ENCODE peak calls at places on chromosomes 1 and 21, in ten cellular contexts. G is IMR-90; X is CD8-positive, alpha-beta T cell; C is Peyer's patch; B is tibial artery; I is cardiac muscle cell; D is stomach; Y is fibroblast of lung; F is left ventricle myocardium inferior; N is lung. L is an unnamed sample. For H3K4me1, the result is how much of the 10 kb centered on the place peaks cover.

GRCh38 chr1:3105167-3105863 is 36.3 kb downstream of the PRDM16 start:
- DNase-seq in G (no peak), X (no peak), C (no peak), B (no peak), I (peak), D (no peak), Y (no peak), F (no peak), N (no peak), L (peak)

GRCh38 chr21:45421071-45421845 is 16.3 kb downstream of the COL18A1 start:
- DNase-seq in G (no peak), X (no peak), C (no peak), B (no peak), I (peak), D (peak), Y (no peak), F (peak), N (peak), L (no peak)

GRCh38 chr1:111463029-111463683 is 10.6 kb upstream of the C1orf162 start:
- DNase-seq in G (peak), X (no peak), C (no peak), B (no peak), I (no peak), D (no peak), Y (peak), F (no peak), N (no peak), L (no peak)

GRCh38 chr1:112618114-112618720 is 724 bp downstream of the ST7L start:
- DNase-seq in G (peak), X (peak), C (peak), B (no peak), I (no peak), D (no peak), Y (peak), F (no peak), N (no peak), L (no peak)

GRCh38 chr1:21639594-21640041 is 29.5 kb downstream of the RAP1GAP start:
- DNase-seq in G (no peak), X (no peak), C (no peak), B (no peak), I (no peak), D (peak), Y (no peak), F (no peak), N (no peak), L (no peak)

GRCh38 chr21:46624050-46624449 is 11.4 kb upstream of the PRMT2 start:
- DNase-seq in G (no peak), X (no peak), C (no peak), B (no peak), I (no peak), D (no peak), Y (no peak), F (no peak), N (no peak), L (no peak)

GRCh38 chr1:24321712-24322635 is 2.8 kb downstream of the GRHL3 start:
- DNase-seq in G (peak), X (peak), C (peak), B (peak), I (peak), D (peak), Y (peak), F (peak), N (peak), L (peak)

GRCh38 chr1:35656148-35656862 is 15.0 kb upstream of the PSMB2 start:
- DNase-seq in G (peak), X (no peak), C (no peak), B (no peak), I (no peak), D (no peak), Y (peak), F (no peak), N (no peak), L (no peak)

GRCh38 chr1:199734186-199734585 is 293.3 kb upstream of the NR5A2 start:
- DNase-seq in G (no peak), X (no peak), C (no peak), B (no peak), I (no peak), D (no peak), Y (no peak), F (no peak), N (no peak), L (no peak)

GRCh38 chr1:30655672-30656071 is 67.7 kb downstream of the MATN1 start:
- DNase-seq in G (no peak), X (no peak), C (no peak), B (no peak), I (no peak), D (no peak), Y (no peak), F (no peak), N (no peak), L (no peak)

GRCh38 chr1:212225416-212225815 is 59.8 kb upstream of the PPP2R5A start:
- DNase-seq in G (no peak), X (peak), C (no peak), B (no peak), I (no peak), D (no peak), Y (peak), F (no peak), N (no peak), L (no peak)

GRCh38 chr1:98119793-98120192 is 199.0 kb upstream of the DPYD start:
- DNase-seq in G (peak), X (no peak), C (no peak), B (no peak), I (peak), D (peak), Y (peak), F (no peak), N (no peak), L (peak)

GRCh38 chr1:3323021-3323790 is 131.3 kb upstream of the ARHGEF16 start:
- DNase-seq in G (no peak), X (no peak), C (peak), B (no peak), I (no peak), D (peak), Y (no peak), F (peak), N (peak), L (peak)

GRCh38 chr1:218380125-218380977 is 35.2 kb downstream of the TGFB2 start:
- DNase-seq in G (peak), X (no peak), C (no peak), B (no peak), I (peak), D (peak), Y (peak), F (no peak), N (peak), L (peak)

GRCh38 chr1:43858324-43858723 is 75.3 kb upstream of the ARTN start:
- DNase-seq in G (peak), X (no peak), C (no peak), B (peak), I (peak), D (peak), Y (peak), F (no peak), N (peak), L (peak)

GRCh38 chr1:219324629-219325367 is 151.1 kb downstream of the LYPLAL1 start:
- DNase-seq in G (peak), X (no peak), C (no peak), B (no peak), I (no peak), D (no peak), Y (peak), F (no peak), N (no peak), L (no peak)

GRCh38 chr1:100606438-100606837 is 68.5 kb downstream of the GPR88 start:
- DNase-seq in G (peak), X (no peak), C (peak), B (peak), I (peak), D (peak), Y (peak), F (peak), N (no peak), L (no peak)

GRCh38 chr1:165344736-165345135 is 11.8 kb downstream of the LMX1A start:
- DNase-seq in G (no peak), X (no peak), C (no peak), B (no peak), I (no peak), D (no peak), Y (no peak), F (no peak), N (no peak), L (no peak)

GRCh38 chr1:31567956-31568570 is 8.3 kb upstream of the TINAGL1 start:
- DNase-seq in G (no peak), X (no peak), C (peak), B (peak), I (no peak), D (no peak), Y (no peak), F (no peak), N (no peak), L (no peak)

GRCh38 chr1:65229754-65230339 is 79.5 kb upstream of the DNAJC6 start:
- DNase-seq in G (no peak), X (no peak), C (no peak), B (no peak), I (no peak), D (no peak), Y (no peak), F (no peak), N (no peak), L (no peak)

GRCh38 chr1:46524843-46525242 is 26.6 kb downstream of the KNCN start:
- DNase-seq in G (no peak), X (no peak), C (no peak), B (no peak), I (no peak), D (no peak), Y (no peak), F (no peak), N (no peak), L (no peak)

GRCh38 chr1:18840145-18840544 is 19.3 kb downstream of the TAS1R2 start:
- DNase-seq in G (no peak), X (no peak), C (no peak), B (no peak), I (no peak), D (no peak), Y (no peak), F (no peak), N (no peak), L (no peak)

GRCh38 chr1:3909615-3910014 is 9.5 kb upstream of the C1orf174 start:
- DNase-seq in G (no peak), X (no peak), C (peak), B (no peak), I (no peak), D (no peak), Y (no peak), F (no peak), N (no peak), L (no peak)

GRCh38 chr1:216723274-216723780 is at the start of gene ESRRG:
- DNase-seq in G (peak), X (no peak), C (no peak), B (no peak), I (peak), D (peak), Y (no peak), F (peak), N (no peak), L (peak)

GRCh38 chr1:197907846-197908616 is 5.6 kb downstream of the C1orf53 start:
- DNase-seq in G (no peak), X (no peak), C (no peak), B (no peak), I (no peak), D (no peak), Y (no peak), F (no peak), N (no peak), L (no peak)

GRCh38 chr21:28479660-28480059 is 513.0 kb downstream of the LTN1 start:
- DNase-seq in G (no peak), X (no peak), C (no peak), B (no peak), I (no peak), D (no peak), Y (no peak), F (no peak), N (no peak), L (no peak)

GRCh38 chr1:77168358-77168757 is 50.9 kb downstream of the PIGK start:
- DNase-seq in G (peak), X (no peak), C (no peak), B (no peak), I (no peak), D (no peak), Y (peak), F (no peak), N (no peak), L (no peak)

GRCh38 chr1:101713760-101714159 is 283.0 kb downstream of the OLFM3 start:
- DNase-seq in G (no peak), X (no peak), C (no peak), B (no peak), I (no peak), D (no peak), Y (no peak), F (no peak), N (no peak), L (no peak)

GRCh38 chr1:6727535-6727934 is 25.9 kb upstream of the DNAJC11 start:
- DNase-seq in G (peak), X (peak), C (peak), B (peak), I (peak), D (peak), Y (peak), F (peak), N (peak), L (peak)

GRCh38 chr1:212004888-212005287 is 30.5 kb downstream of the INTS7 start:
- DNase-seq in G (no peak), X (no peak), C (no peak), B (no peak), I (no peak), D (no peak), Y (no peak), F (no peak), N (no peak), L (no peak)

GRCh38 chr1:50983403-50983802 is 13.4 kb downstream of the CDKN2C start:
- DNase-seq in G (no peak), X (no peak), C (no peak), B (no peak), I (no peak), D (no peak), Y (no peak), F (no peak), N (no peak), L (no peak)

GRCh38 chr1:43199093-43199726 is 27.1 kb downstream of the CFAP57 start:
- DNase-seq in G (no peak), X (no peak), C (no peak), B (no peak), I (no peak), D (no peak), Y (no peak), F (no peak), N (peak), L (no peak)

GRCh38 chr1:206705744-206706297 is 21.1 kb downstream of the MAPKAPK2 start:
- DNase-seq in G (no peak), X (no peak), C (no peak), B (no peak), I (no peak), D (no peak), Y (no peak), F (no peak), N (no peak), L (no peak)

GRCh38 chr1:222815367-222815765 is 527 bp downstream of the DISP1 start:
- DNase-seq in G (no peak), X (peak), C (peak), B (peak), I (peak), D (no peak), Y (no peak), F (no peak), N (no peak), L (no peak)

GRCh38 chr1:85048296-85049064 is at the start of gene MCOLN3:
- DNase-seq in G (no peak), X (peak), C (peak), B (peak), I (peak), D (peak), Y (no peak), F (peak), N (peak), L (peak)

GRCh38 chr1:48677306-48678287 is 99.1 kb downstream of the BEND5 start:
- DNase-seq in G (peak), X (peak), C (peak), B (peak), I (peak), D (peak), Y (peak), F (peak), N (peak), L (peak)

GRCh38 chr1:22342734-22343191 is 108.9 kb upstream of the ZBTB40 start:
- DNase-seq in G (no peak), X (no peak), C (no peak), B (no peak), I (no peak), D (no peak), Y (no peak), F (no peak), N (no peak), L (no peak)

GRCh38 chr1:58874757-58875755 is 91.2 kb upstream of the JUN start:
- DNase-seq in G (peak), X (no peak), C (no peak), B (peak), I (no peak), D (peak), Y (peak), F (peak), N (peak), L (peak)

GRCh38 chr1:94926365-94926914 is 470 bp downstream of the CNN3 start:
- DNase-seq in G (peak), X (no peak), C (peak), B (peak), I (peak), D (peak), Y (peak), F (peak), N (peak), L (peak)
- TF ChIP-seq CTCF in G (peak), X (no peak), C (no peak), B (peak), I (peak), D (peak), Y (peak), F (peak), N (peak), L (peak)

GRCh38 chr1:204075116-204075636 is 2.3 kb downstream of the SOX13 start:
- DNase-seq in G (no peak), X (no peak), C (peak), B (no peak), I (peak), D (peak), Y (peak), F (no peak), N (no peak), L (no peak)
- H3K4me3 ChIP-seq in G (peak), X (peak), C (peak), B (peak), I (peak), D (peak), Y (peak), F (peak), N (peak), L (peak)

DNA sequence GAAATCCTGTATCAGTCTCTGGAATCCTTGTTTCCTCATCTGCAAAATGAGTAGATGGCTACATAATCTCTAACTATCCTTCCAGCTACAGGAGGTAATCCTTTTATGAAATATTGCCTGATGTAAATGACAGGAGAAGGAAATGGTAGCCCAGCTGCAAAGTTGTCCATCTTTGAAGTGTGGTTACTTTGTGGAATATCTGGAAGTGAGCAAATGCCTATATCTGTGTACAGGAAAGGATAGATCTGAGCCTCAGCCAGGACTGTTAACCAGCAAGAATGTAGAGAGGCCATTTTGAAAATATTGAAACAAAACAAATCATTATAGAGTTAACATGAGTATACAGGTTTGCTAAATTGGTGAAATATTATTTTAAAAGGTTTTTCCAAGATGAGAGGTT is 74.8 kb upstream of the BMP8A start:
- DNase-seq in G (no peak), X (no peak), C (no peak), B (no peak), I (no peak), D (no peak), Y (no peak), F (no peak), N (no peak), L (no peak)
- H3K4me1 ChIP-seq in G (under half), X (under half), C (under half), B (half or more), I (under half), D (half or more), Y (under half), F (half or more), N (under half), L (under half)

GRCh38 chr1:115833806-115834205 is 7.1 kb downstream of the NHLH2 start:
- DNase-seq in G (no peak), X (no peak), C (no peak), B (no peak), I (no peak), D (no peak), Y (no peak), F (no peak), N (no peak), L (no peak)
- TF ChIP-seq CTCF in G (no peak), X (no peak), C (no peak), B (no peak), I (no peak), D (no peak), Y (no peak), F (no peak), N (no peak), L (no peak)

DNA sequence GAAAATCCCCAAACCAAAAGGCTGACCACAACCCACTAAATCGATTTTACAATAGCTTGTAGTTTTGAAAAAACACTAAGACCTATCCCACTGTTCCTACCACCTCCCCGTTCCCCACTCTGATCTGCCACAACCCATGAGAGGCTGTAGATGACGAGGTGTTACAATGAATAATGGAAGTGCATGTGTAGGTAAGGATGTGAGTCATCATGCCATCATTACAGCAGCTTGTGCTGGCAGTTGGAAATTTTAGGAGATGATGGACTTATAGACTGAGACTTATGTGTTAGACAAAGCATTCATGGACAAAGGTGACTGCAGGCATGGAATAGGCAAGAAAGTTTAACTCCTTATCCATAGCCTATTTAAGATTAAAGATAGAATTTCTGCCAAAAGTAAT is 184.7 kb upstream of the CACYBP start:
- DNase-seq in G (peak), X (no peak), C (no peak), B (no peak), I (no peak), D (no peak), Y (peak), F (no peak), N (no peak), L (no peak)
- H3K4me3 ChIP-seq in G (no peak), X (no peak), C (no peak), B (no peak), I (no peak), D (no peak), Y (no peak), F (no peak), N (no peak), L (no peak)

L was measured in Caco-2.